ENCODE peak calls at places on chromosomes 7 and 10, in five cellular contexts. U is PC-3, E is HS-27A, D is iris pigment epithelial cell, L is SJSA1. J is an unnamed sample.

GRCh38 chr10:77756319-77757232 is 119.0 kb upstream of the KCNMA1 start:
- DNase-seq in U (peak; percentile 98), E (peak; percentile 31), D (peak; percentile 80), L (peak; percentile 33), J (peak; percentile 72)

GRCh38 chr7:137768371-137768770 is 78.4 kb downstream of the DGKI start:
- DNase-seq in U (no peak), E (no peak), D (no peak), L (no peak), J (no peak)

GRCh38 chr10:13496164-13496563 is 32.6 kb downstream of the BEND7 start:
- DNase-seq in U (no peak), E (no peak), D (no peak), L (no peak), J (no peak)

GRCh38 chr10:35384265-35384868 is 48.1 kb downstream of the CCNY start:
- DNase-seq in U (peak; percentile 96), E (no peak), D (no peak), L (no peak), J (no peak)

GRCh38 chr7:76089865-76090495 is 42.1 kb downstream of the MDH2 start:
- DNase-seq in U (peak; percentile 85), E (no peak), D (no peak), L (no peak), J (no peak)

GRCh38 chr7:93836111-93836510 is 54.4 kb downstream of the TFPI2 start:
- DNase-seq in U (no peak), E (no peak), D (no peak), L (no peak), J (peak; percentile 24)

GRCh38 chr10:73916761-73917470 is 6.0 kb downstream of the PLAU start:
- DNase-seq in U (peak; percentile 50), E (no peak), D (no peak), L (no peak), J (no peak)

GRCh38 chr7:28296571-28297483 is 115.5 kb upstream of the CREB5 start:
- DNase-seq in U (peak; percentile 63), E (no peak), D (peak; percentile 51), L (no peak), J (no peak)

GRCh38 chr7:139403601-139404000 is 43.9 kb downstream of the LUC7L2 start:
- DNase-seq in U (peak; percentile 70), E (no peak), D (no peak), L (no peak), J (no peak)

GRCh38 chr7:27167916-27168264 is 2.6 kb upstream of the HOXA9 start:
- DNase-seq in U (peak; percentile 48), E (no peak), D (no peak), L (peak; percentile 92), J (no peak)

GRCh38 chr10:102401735-102402511 is 6.4 kb downstream of the NFKB2 start:
- DNase-seq in U (peak; percentile 80), E (no peak), D (peak; percentile 63), L (peak; percentile 26), J (no peak)

GRCh38 chr7:123131556-123132345 is 68.0 kb downstream of the SLC13A1 start:
- DNase-seq in U (no peak), E (no peak), D (no peak), L (no peak), J (no peak)

GRCh38 chr10:110739811-110740271 is 95.7 kb downstream of the RBM20 start:
- DNase-seq in U (peak; percentile 8), E (no peak), D (peak; percentile 25), L (peak; percentile 70), J (no peak)

GRCh38 chr10:11207276-11207809 is 189.7 kb downstream of the CELF2 start:
- DNase-seq in U (no peak), E (no peak), D (no peak), L (no peak), J (no peak)

GRCh38 chr10:110209926-110210662 is 2.7 kb downstream of the MXI1 start:
- DNase-seq in U (peak; percentile 30), E (no peak), D (peak; percentile 43), L (peak; percentile 49), J (no peak)

GRCh38 chr10:83603708-83604107 is 535.6 kb upstream of the GHITM start:
- DNase-seq in U (no peak), E (no peak), D (peak; percentile 38), L (no peak), J (no peak)

GRCh38 chr7:1939434-1940401 is 269.6 kb downstream of the ELFN1 start:
- DNase-seq in U (no peak), E (no peak), D (no peak), L (no peak), J (no peak)

GRCh38 chr10:101217450-101218281 is 11.6 kb downstream of the LBX1 start:
- DNase-seq in U (peak; percentile 62), E (no peak), D (peak; percentile 30), L (no peak), J (no peak)

GRCh38 chr10:122551450-122551849 is 9.1 kb upstream of the DMBT1 start:
- DNase-seq in U (no peak), E (no peak), D (no peak), L (no peak), J (no peak)

GRCh38 chr7:101916041-101916800 is 98.8 kb downstream of the CUX1 start:
- DNase-seq in U (no peak), E (no peak), D (no peak), L (no peak), J (no peak)

GRCh38 chr10:102426803-102427287 is 5.5 kb downstream of the CUEDC2 start:
- DNase-seq in U (no peak), E (no peak), D (peak; percentile 21), L (no peak), J (no peak)

GRCh38 chr10:103833731-103834365 is 21.5 kb downstream of the SH3PXD2A start:
- DNase-seq in U (peak; percentile 41), E (no peak), D (no peak), L (no peak), J (peak; percentile 59)

GRCh38 chr10:111511751-111512150 is 434.9 kb downstream of the ADRA2A start:
- DNase-seq in U (no peak), E (no peak), D (no peak), L (no peak), J (no peak)

GRCh38 chr10:12412671-12413368 is 63.5 kb downstream of the CAMK1D start:
- DNase-seq in U (no peak), E (no peak), D (no peak), L (no peak), J (no peak)

GRCh38 chr7:108001759-108002725 is 919 bp downstream of the LAMB1 start:
- DNase-seq in U (no peak), E (no peak), D (peak; percentile 44), L (peak; percentile 58), J (no peak)

GRCh38 chr10:18142151-18142550 is 1.9 kb downstream of the CACNB2 start:
- DNase-seq in U (no peak), E (no peak), D (no peak), L (no peak), J (no peak)

GRCh38 chr10:21634599-21635365 is 100.8 kb downstream of the MLLT10 start:
- DNase-seq in U (no peak), E (no peak), D (peak; percentile 44), L (no peak), J (no peak)

GRCh38 chr10:133159950-133160812 is at the start of gene KNDC1:
- DNase-seq in U (no peak), E (no peak), D (peak; percentile 44), L (no peak), J (no peak)

GRCh38 chr10:110500515-110500905 is 2.8 kb downstream of the DUSP5 start:
- DNase-seq in U (peak; percentile 77), E (no peak), D (peak; percentile 70), L (peak; percentile 84), J (no peak)

GRCh38 chr7:130352335-130353074 is 7.9 kb downstream of the CPA5 start:
- DNase-seq in U (peak; percentile 55), E (no peak), D (peak; percentile 65), L (peak; percentile 68), J (no peak)

GRCh38 chr7:26857534-26858228 is 6.7 kb downstream of the SKAP2 start:
- DNase-seq in U (no peak), E (no peak), D (peak; percentile 3), L (no peak), J (no peak)

GRCh38 chr7:140137078-140137477 is 39.7 kb downstream of the KDM7A start:
- DNase-seq in U (no peak), E (no peak), D (no peak), L (no peak), J (no peak)

GRCh38 chr10:125155101-125155500 is 5.3 kb downstream of the CTBP2 start:
- DNase-seq in U (no peak), E (no peak), D (peak; percentile 26), L (peak; percentile 64), J (no peak)

GRCh38 chr7:2643386-2644229 is 11.8 kb downstream of the TTYH3 start:
- DNase-seq in U (no peak), E (no peak), D (no peak), L (no peak), J (no peak)

GRCh38 chr7:85103962-85104361 is 82.9 kb downstream of the SEMA3D start:
- DNase-seq in U (peak; percentile 53), E (no peak), D (peak; percentile 15), L (no peak), J (no peak)

J was measured in smooth muscle cell of the brain vasculature.